ENCODE peak calls at places on chromosomes 2 and 18, in five cellular contexts. Z is stimulated activated CD8-positive, alpha-beta memory T cell treated with anti-CD3 and anti-CD28 coated beads, Interleukin-4, amount 100 ng/mL, for 1 hour; G is mesenteric fat pad; B is GM23248; O is activated CD4-positive, alpha-beta T cell treated with anti-CD3 and anti-CD28 coated beads, Interleukin-2, amount 10 ng/mL, durations not matched to agents 7 days and 5 days. J is an unnamed sample.

GRCh38 chr2:73886357-73886756 is 6.5 kb upstream of the ACTG2 start:
- DNase-seq in Z (no peak), G (peak), B (no peak), O (no peak), J (no peak)

GRCh38 chr2:145593280-145593679 is 1073.4 kb upstream of the ZEB2 start:
- DNase-seq in Z (no peak), G (no peak), B (peak), O (no peak), J (no peak)

GRCh38 chr2:174012347-174013309 is 47.5 kb upstream of the SP3 start:
- DNase-seq in Z (peak), G (no peak), B (peak), O (no peak), J (peak)

GRCh38 chr2:109333414-109334194 is 204.6 kb downstream of the SH3RF3 start:
- DNase-seq in Z (no peak), G (no peak), B (peak), O (no peak), J (no peak)

GRCh38 chr18:46672062-46672970 is 15.3 kb upstream of the LOXHD1 start:
- DNase-seq in Z (no peak), G (no peak), B (peak), O (peak), J (peak)

GRCh38 chr2:70403267-70404053 is 101.6 kb upstream of the FAM136A start:
- DNase-seq in Z (no peak), G (no peak), B (no peak), O (no peak), J (no peak)

GRCh38 chr2:20355131-20355530 is 4.5 kb upstream of the PUM2 start:
- DNase-seq in Z (no peak), G (no peak), B (peak), O (no peak), J (no peak)

GRCh38 chr18:10072659-10073309 is 159.0 kb downstream of the VAPA start:
- DNase-seq in Z (no peak), G (no peak), B (peak), O (no peak), J (peak)

GRCh38 chr2:179071810-179072355 is 21.9 kb upstream of the CCDC141 start:
- DNase-seq in Z (no peak), G (no peak), B (no peak), O (no peak), J (no peak)

GRCh38 chr2:136495636-136496035 is 269.7 kb upstream of the THSD7B start:
- DNase-seq in Z (no peak), G (no peak), B (no peak), O (no peak), J (no peak)

GRCh38 chr2:68251855-68252406 is 401 bp downstream of the PPP3R1 start:
- DNase-seq in Z (no peak), G (no peak), B (peak), O (peak), J (no peak)

GRCh38 chr2:65299246-65299645 is 71.6 kb downstream of the ACTR2 start:
- DNase-seq in Z (no peak), G (no peak), B (peak), O (peak), J (no peak)

GRCh38 chr2:7795358-7796199 is 878.4 kb downstream of the RNF144A start:
- DNase-seq in Z (no peak), G (no peak), B (peak), O (no peak), J (peak)

GRCh38 chr2:182559623-182560022 is 132.8 kb upstream of the PDE1A start:
- DNase-seq in Z (no peak), G (no peak), B (peak), O (no peak), J (no peak)

GRCh38 chr2:7012141-7012809 is 95.1 kb downstream of the RNF144A start:
- DNase-seq in Z (no peak), G (peak), B (peak), O (no peak), J (peak)